ENCODE peak calls at places on chromosomes 6 and 20, in nine cellular contexts. One of them, this sample, is unnamed.

GRCh38 chr6:77361018-77361417 is 102.3 kb downstream of the HTR1B start:
- DNase-seq in mammary epithelial cell: peak; percentile 3
- DNase-seq in heart right ventricle: no peak
- DNase-seq in effector memory CD4-positive, alpha-beta T cell: no peak
- DNase-seq in GM23248: no peak
- DNase-seq in adipocyte: no peak
- DNase-seq in mucosa of descending colon: no peak
- DNase-seq in HCT116: no peak
- DNase-seq in gastrocnemius medialis: no peak
- DNase-seq in this sample: no peak

GRCh38 chr6:155333414-155333813 is 19.1 kb upstream of the TFB1M start:
- DNase-seq in mucosa of descending colon: no peak
- DNase-seq in effector memory CD4-positive, alpha-beta T cell: no peak
- DNase-seq in GM23248: no peak
- DNase-seq in HCT116: no peak
- DNase-seq in heart right ventricle: no peak
- DNase-seq in mammary epithelial cell: no peak
- DNase-seq in gastrocnemius medialis: no peak
- DNase-seq in adipocyte: no peak
- DNase-seq in this sample: no peak

GRCh38 chr20:57387945-57388351 is 3.2 kb upstream of the RBM38 start:
- DNase-seq in GM23248: no peak
- DNase-seq in adipocyte: no peak
- DNase-seq in mucosa of descending colon: no peak
- DNase-seq in mammary epithelial cell: no peak
- DNase-seq in gastrocnemius medialis: no peak
- DNase-seq in HCT116: no peak
- DNase-seq in effector memory CD4-positive, alpha-beta T cell: no peak
- DNase-seq in heart right ventricle: no peak
- DNase-seq in this sample: no peak

GRCh38 chr6:30819287-30819917 is 64.9 kb upstream of the DDR1 start:
- DNase-seq in adipocyte: no peak
- DNase-seq in gastrocnemius medialis: no peak
- DNase-seq in heart right ventricle: no peak
- DNase-seq in GM23248: peak; percentile 87
- DNase-seq in mammary epithelial cell: peak; percentile 88
- DNase-seq in HCT116: no peak
- DNase-seq in mucosa of descending colon: no peak
- DNase-seq in effector memory CD4-positive, alpha-beta T cell: no peak
- DNase-seq in this sample: peak; percentile 42

GRCh38 chr20:911882-912600 is 4.1 kb downstream of the ANGPT4 start:
- DNase-seq in HCT116: peak; percentile 4
- DNase-seq in GM23248: no peak
- DNase-seq in adipocyte: no peak
- DNase-seq in gastrocnemius medialis: no peak
- DNase-seq in mammary epithelial cell: no peak
- DNase-seq in mucosa of descending colon: no peak
- DNase-seq in heart right ventricle: no peak
- DNase-seq in effector memory CD4-positive, alpha-beta T cell: peak; percentile 2
- DNase-seq in this sample: no peak

GRCh38 chr6:52598123-52598823 is 21.4 kb upstream of the TRAM2 start:
- DNase-seq in heart right ventricle: peak; percentile 76
- DNase-seq in mucosa of descending colon: no peak
- DNase-seq in GM23248: peak; percentile 93
- DNase-seq in gastrocnemius medialis: no peak
- DNase-seq in effector memory CD4-positive, alpha-beta T cell: no peak
- DNase-seq in HCT116: peak; percentile 69
- DNase-seq in mammary epithelial cell: no peak
- DNase-seq in adipocyte: peak; percentile 89
- DNase-seq in this sample: peak; percentile 70

GRCh38 chr6:29641430-29642213 is 8.6 kb upstream of the GABBR1 start:
- DNase-seq in heart right ventricle: no peak
- DNase-seq in effector memory CD4-positive, alpha-beta T cell: no peak
- DNase-seq in gastrocnemius medialis: no peak
- DNase-seq in GM23248: no peak
- DNase-seq in mammary epithelial cell: peak; percentile 27
- DNase-seq in HCT116: no peak
- DNase-seq in adipocyte: no peak
- DNase-seq in mucosa of descending colon: peak; percentile 68
- DNase-seq in this sample: no peak

GRCh38 chr20:2955257-2955950 is 82.1 kb downstream of the PTPRA start:
- DNase-seq in effector memory CD4-positive, alpha-beta T cell: no peak
- DNase-seq in gastrocnemius medialis: no peak
- DNase-seq in GM23248: peak; percentile 4
- DNase-seq in HCT116: no peak
- DNase-seq in adipocyte: peak; percentile 9
- DNase-seq in heart right ventricle: no peak
- DNase-seq in mucosa of descending colon: no peak
- DNase-seq in mammary epithelial cell: no peak
- DNase-seq in this sample: no peak

GRCh38 chr6:42032366-42032765 is 18.0 kb upstream of the TAF8 start:
- DNase-seq in mucosa of descending colon: no peak
- DNase-seq in heart right ventricle: no peak
- DNase-seq in gastrocnemius medialis: no peak
- DNase-seq in GM23248: no peak
- DNase-seq in mammary epithelial cell: no peak
- DNase-seq in adipocyte: no peak
- DNase-seq in HCT116: no peak
- DNase-seq in effector memory CD4-positive, alpha-beta T cell: no peak
- DNase-seq in this sample: no peak
- H3K36me3 ChIP-seq in mucosa of descending colon: no peaks in the 10 kb centered on the region
- H3K36me3 ChIP-seq in heart right ventricle: no peaks in the 10 kb centered on the region
- H3K36me3 ChIP-seq in gastrocnemius medialis: no peaks in the 10 kb centered on the region
- H3K36me3 ChIP-seq in GM23248: no peaks in the 10 kb centered on the region
- H3K36me3 ChIP-seq in mammary epithelial cell: no peaks in the 10 kb centered on the region
- H3K36me3 ChIP-seq in adipocyte: no peaks in the 10 kb centered on the region
- H3K36me3 ChIP-seq in HCT116: no peaks in the 10 kb centered on the region
- H3K36me3 ChIP-seq in effector memory CD4-positive, alpha-beta T cell: peaks cover 32% of the 10 kb centered on the region
- H3K36me3 ChIP-seq in this sample: no peaks in the 10 kb centered on the region

GRCh38 chr20:56143759-56144158 is 104.8 kb upstream of the MC3R start:
- DNase-seq in mucosa of descending colon: no peak
- DNase-seq in GM23248: no peak
- DNase-seq in mammary epithelial cell: no peak
- DNase-seq in adipocyte: no peak
- DNase-seq in effector memory CD4-positive, alpha-beta T cell: no peak
- DNase-seq in heart right ventricle: no peak
- DNase-seq in gastrocnemius medialis: no peak
- DNase-seq in HCT116: no peak
- DNase-seq in this sample: no peak
- H3K9me3 ChIP-seq in mucosa of descending colon: peaks cover 12% of the 10 kb centered on the region
- H3K9me3 ChIP-seq in GM23248: no peaks in the 10 kb centered on the region
- H3K9me3 ChIP-seq in mammary epithelial cell: no peaks in the 10 kb centered on the region
- H3K9me3 ChIP-seq in adipocyte: peaks cover 21% of the 10 kb centered on the region
- H3K9me3 ChIP-seq in effector memory CD4-positive, alpha-beta T cell: no peaks in the 10 kb centered on the region
- H3K9me3 ChIP-seq in heart right ventricle: peaks cover 11% of the 10 kb centered on the region
- H3K9me3 ChIP-seq in gastrocnemius medialis: no peaks in the 10 kb centered on the region
- H3K9me3 ChIP-seq in HCT116: peaks cover 9% of the 10 kb centered on the region
- H3K9me3 ChIP-seq in this sample: peaks cover 6% of the 10 kb centered on the region

GRCh38 chr6:7468382-7469081 is 72.9 kb upstream of the DSP start:
- DNase-seq in mammary epithelial cell: peak; percentile 54
- DNase-seq in mucosa of descending colon: no peak
- DNase-seq in GM23248: peak; percentile 87
- DNase-seq in adipocyte: peak; percentile 19
- DNase-seq in effector memory CD4-positive, alpha-beta T cell: no peak
- DNase-seq in gastrocnemius medialis: no peak
- DNase-seq in heart right ventricle: peak; percentile 67
- DNase-seq in HCT116: peak; percentile 18
- DNase-seq in this sample: peak; percentile 41
- H3K4me3 ChIP-seq in mammary epithelial cell: no peak overlapping the region
- H3K4me3 ChIP-seq in mucosa of descending colon: no peak overlapping the region
- H3K4me3 ChIP-seq in GM23248: peak overlapping the region; percentile 59
- H3K4me3 ChIP-seq in adipocyte: peak overlapping the region; percentile 75
- H3K4me3 ChIP-seq in effector memory CD4-positive, alpha-beta T cell: no peak overlapping the region
- H3K4me3 ChIP-seq in gastrocnemius medialis: no peak overlapping the region
- H3K4me3 ChIP-seq in heart right ventricle: peak overlapping the region; percentile 12
- H3K4me3 ChIP-seq in HCT116: peak overlapping the region; percentile 33
- H3K4me3 ChIP-seq in this sample: peak overlapping the region; percentile 22

GRCh38 chr20:41058674-41059008 is 30.0 kb downstream of the TOP1 start:
- DNase-seq in HCT116: no peak
- DNase-seq in gastrocnemius medialis: no peak
- DNase-seq in heart right ventricle: no peak
- DNase-seq in GM23248: no peak
- DNase-seq in mammary epithelial cell: no peak
- DNase-seq in effector memory CD4-positive, alpha-beta T cell: no peak
- DNase-seq in mucosa of descending colon: no peak
- DNase-seq in adipocyte: no peak
- DNase-seq in this sample: no peak

GRCh38 chr20:41063442-41063841 is 34.8 kb downstream of the TOP1 start:
- DNase-seq in HCT116: no peak
- DNase-seq in effector memory CD4-positive, alpha-beta T cell: no peak
- DNase-seq in heart right ventricle: no peak
- DNase-seq in mucosa of descending colon: no peak
- DNase-seq in GM23248: no peak
- DNase-seq in adipocyte: no peak
- DNase-seq in gastrocnemius medialis: no peak
- DNase-seq in mammary epithelial cell: no peak
- DNase-seq in this sample: no peak

GRCh38 chr20:41059236-41059635 is 30.6 kb downstream of the TOP1 start:
- DNase-seq in HCT116: no peak
- DNase-seq in GM23248: no peak
- DNase-seq in mammary epithelial cell: no peak
- DNase-seq in effector memory CD4-positive, alpha-beta T cell: no peak
- DNase-seq in mucosa of descending colon: no peak
- DNase-seq in adipocyte: no peak
- DNase-seq in heart right ventricle: no peak
- DNase-seq in gastrocnemius medialis: no peak
- DNase-seq in this sample: no peak

GRCh38 chr20:41058007-41058673 is 29.5 kb downstream of the TOP1 start:
- DNase-seq in effector memory CD4-positive, alpha-beta T cell: no peak
- DNase-seq in heart right ventricle: no peak
- DNase-seq in mucosa of descending colon: no peak
- DNase-seq in mammary epithelial cell: peak; percentile 64
- DNase-seq in adipocyte: peak; percentile 57
- DNase-seq in GM23248: peak; percentile 93
- DNase-seq in HCT116: peak; percentile 8
- DNase-seq in gastrocnemius medialis: no peak
- DNase-seq in this sample: peak; percentile 86

GRCh38 chr20:41061155-41061554 is 32.5 kb downstream of the TOP1 start:
- DNase-seq in heart right ventricle: no peak
- DNase-seq in effector memory CD4-positive, alpha-beta T cell: no peak
- DNase-seq in HCT116: no peak
- DNase-seq in adipocyte: no peak
- DNase-seq in gastrocnemius medialis: no peak
- DNase-seq in mammary epithelial cell: peak; percentile 64
- DNase-seq in GM23248: no peak
- DNase-seq in mucosa of descending colon: no peak
- DNase-seq in this sample: no peak
- H3K36me3 ChIP-seq in heart right ventricle: no peaks in the 10 kb centered on the region
- H3K36me3 ChIP-seq in effector memory CD4-positive, alpha-beta T cell: peaks cover 8% of the 10 kb centered on the region
- H3K36me3 ChIP-seq in HCT116: peaks cover 37% of the 10 kb centered on the region
- H3K36me3 ChIP-seq in adipocyte: peaks cover 42% of the 10 kb centered on the region
- H3K36me3 ChIP-seq in gastrocnemius medialis: no peaks in the 10 kb centered on the region
- H3K36me3 ChIP-seq in mammary epithelial cell: peaks cover 18% of the 10 kb centered on the region
- H3K36me3 ChIP-seq in GM23248: peaks cover 17% of the 10 kb centered on the region
- H3K36me3 ChIP-seq in mucosa of descending colon: no peaks in the 10 kb centered on the region
- H3K36me3 ChIP-seq in this sample: peaks cover 21% of the 10 kb centered on the region

GRCh38 chr20:24477831-24478547 is 8.6 kb downstream of the SYNDIG1 start:
- DNase-seq in adipocyte: no peak
- DNase-seq in GM23248: no peak
- DNase-seq in heart right ventricle: peak; percentile 29
- DNase-seq in mucosa of descending colon: no peak
- DNase-seq in effector memory CD4-positive, alpha-beta T cell: no peak
- DNase-seq in mammary epithelial cell: no peak
- DNase-seq in gastrocnemius medialis: no peak
- DNase-seq in HCT116: no peak
- DNase-seq in this sample: no peak

GRCh38 chr20:24479595-24479994 is 10.2 kb downstream of the SYNDIG1 start:
- DNase-seq in mucosa of descending colon: no peak
- DNase-seq in adipocyte: no peak
- DNase-seq in gastrocnemius medialis: no peak
- DNase-seq in HCT116: no peak
- DNase-seq in GM23248: no peak
- DNase-seq in mammary epithelial cell: no peak
- DNase-seq in heart right ventricle: no peak
- DNase-seq in effector memory CD4-positive, alpha-beta T cell: no peak
- DNase-seq in this sample: no peak

GRCh38 chr20:24480523-24480922 is 11.1 kb downstream of the SYNDIG1 start:
- DNase-seq in mucosa of descending colon: no peak
- DNase-seq in adipocyte: no peak
- DNase-seq in mammary epithelial cell: no peak
- DNase-seq in HCT116: no peak
- DNase-seq in GM23248: no peak
- DNase-seq in heart right ventricle: no peak
- DNase-seq in gastrocnemius medialis: no peak
- DNase-seq in effector memory CD4-positive, alpha-beta T cell: no peak
- DNase-seq in this sample: no peak

GRCh38 chr20:24479106-24479505 is 9.7 kb downstream of the SYNDIG1 start:
- DNase-seq in effector memory CD4-positive, alpha-beta T cell: no peak
- DNase-seq in adipocyte: no peak
- DNase-seq in GM23248: no peak
- DNase-seq in HCT116: no peak
- DNase-seq in mucosa of descending colon: no peak
- DNase-seq in mammary epithelial cell: no peak
- DNase-seq in heart right ventricle: no peak
- DNase-seq in gastrocnemius medialis: no peak
- DNase-seq in this sample: no peak

DNA sequence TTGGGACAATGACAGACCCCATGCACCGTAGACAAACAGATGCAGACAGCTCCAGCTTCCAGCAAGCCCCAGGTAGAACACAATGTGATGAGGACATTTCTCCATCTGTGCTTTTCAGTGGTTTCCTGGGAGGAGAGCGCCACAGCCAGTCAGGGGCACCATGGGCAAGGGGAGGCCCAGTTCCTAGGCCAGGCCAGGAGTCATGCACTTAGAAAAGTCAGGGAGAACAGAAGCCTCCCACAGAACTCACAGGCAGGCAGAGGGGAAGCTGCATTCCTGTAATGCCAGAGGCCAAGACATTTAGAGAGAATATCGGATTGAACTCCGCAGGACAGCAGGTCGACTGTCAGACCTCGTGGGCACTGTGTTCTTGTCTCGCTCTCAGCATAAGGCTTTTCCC is 9.2 kb downstream of the SYNDIG1 start:
- DNase-seq in GM23248: no peak
- DNase-seq in HCT116: no peak
- DNase-seq in gastrocnemius medialis: no peak
- DNase-seq in mucosa of descending colon: no peak
- DNase-seq in adipocyte: no peak
- DNase-seq in effector memory CD4-positive, alpha-beta T cell: no peak
- DNase-seq in heart right ventricle: no peak
- DNase-seq in mammary epithelial cell: no peak
- DNase-seq in this sample: no peak
- H3K9me3 ChIP-seq in GM23248: no peaks in the 10 kb centered on the region
- H3K9me3 ChIP-seq in HCT116: no peaks in the 10 kb centered on the region
- H3K9me3 ChIP-seq in gastrocnemius medialis: no peaks in the 10 kb centered on the region
- H3K9me3 ChIP-seq in mucosa of descending colon: no peaks in the 10 kb centered on the region
- H3K9me3 ChIP-seq in adipocyte: no peaks in the 10 kb centered on the region
- H3K9me3 ChIP-seq in effector memory CD4-positive, alpha-beta T cell: no peaks in the 10 kb centered on the region
- H3K9me3 ChIP-seq in heart right ventricle: no peaks in the 10 kb centered on the region
- H3K9me3 ChIP-seq in mammary epithelial cell: no peaks in the 10 kb centered on the region
- H3K9me3 ChIP-seq in this sample: no peaks in the 10 kb centered on the region

GRCh38 chr6:32689531-32690505 is 23.4 kb upstream of the HLA-DQB1 start:
- DNase-seq in adipocyte: peak; percentile 23
- DNase-seq in GM23248: peak; percentile 21
- DNase-seq in mucosa of descending colon: no peak
- DNase-seq in heart right ventricle: no peak
- DNase-seq in gastrocnemius medialis: no peak
- DNase-seq in HCT116: no peak
- DNase-seq in effector memory CD4-positive, alpha-beta T cell: no peak
- DNase-seq in mammary epithelial cell: no peak
- DNase-seq in this sample: no peak

GRCh38 chr6:32692019-32692418 is 25.6 kb upstream of the HLA-DQB1 start:
- DNase-seq in heart right ventricle: peak; percentile 14
- DNase-seq in mucosa of descending colon: no peak
- DNase-seq in mammary epithelial cell: peak; percentile 45
- DNase-seq in HCT116: peak; percentile 42
- DNase-seq in effector memory CD4-positive, alpha-beta T cell: no peak
- DNase-seq in adipocyte: no peak
- DNase-seq in GM23248: no peak
- DNase-seq in gastrocnemius medialis: no peak
- DNase-seq in this sample: no peak
- H3K4me3 ChIP-seq in heart right ventricle: no peak overlapping the region
- H3K4me3 ChIP-seq in mucosa of descending colon: no peak overlapping the region
- H3K4me3 ChIP-seq in mammary epithelial cell: no peak overlapping the region
- H3K4me3 ChIP-seq in HCT116: no peak overlapping the region
- H3K4me3 ChIP-seq in effector memory CD4-positive, alpha-beta T cell: no peak overlapping the region
- H3K4me3 ChIP-seq in adipocyte: no peak overlapping the region
- H3K4me3 ChIP-seq in GM23248: no peak overlapping the region
- H3K4me3 ChIP-seq in gastrocnemius medialis: no peak overlapping the region
- H3K4me3 ChIP-seq in this sample: no peak overlapping the region

This sample was measured in astrocyte.